ENCODE peak calls at places on chromosomes 5 and 9, in eight cellular contexts. S is CD8-positive, alpha-beta T cell; C is DND-41; Y is hepatocyte; W is esophagus squamous epithelium; V is mammary epithelial cell; L is CD8-positive, alpha-beta memory T cell; B is CD4-positive, CD25-positive, alpha-beta regulatory T cell. Z is an unnamed sample.
A peak's percentile ranks its signal among the peaks of the same experiment; 100 is the strongest.

GRCh38 chr9:121912812-121913627 is 180.1 kb downstream of the TTLL11 start:
- DNase-seq in S (no peak), C (no peak), Y (no peak), W (no peak), V (no peak), L (no peak), B (no peak), Z (peak; percentile 17)

GRCh38 chr9:22808876-22809275 is 362.3 kb downstream of the DMRTA1 start:
- DNase-seq in S (no peak), C (no peak), Y (no peak), W (no peak), V (peak; percentile 10), L (no peak), B (no peak), Z (no peak)

GRCh38 chr9:4787876-4788275 is 4.9 kb upstream of the RCL1 start:
- DNase-seq in S (no peak), C (no peak), Y (no peak), W (no peak), V (peak; percentile 36), L (no peak), B (no peak), Z (no peak)

GRCh38 chr9:71758785-71759184 is 9.5 kb downstream of the CEMIP2 start:
- DNase-seq in S (no peak), C (no peak), Y (peak; percentile 77), W (no peak), V (peak; percentile 67), L (no peak), B (peak; percentile 47), Z (peak; percentile 37)

GRCh38 chr5:140311011-140311467 is 8.1 kb upstream of the PFDN1 start:
- DNase-seq in S (no peak), C (no peak), Y (peak; percentile 78), W (no peak), V (peak; percentile 86), L (no peak), B (no peak), Z (no peak)

GRCh38 chr9:95135756-95136155 is 181.8 kb downstream of the FANCC start:
- DNase-seq in S (no peak), C (no peak), Y (no peak), W (no peak), V (no peak), L (no peak), B (no peak), Z (no peak)

GRCh38 chr5:159101689-159102088 is 2.0 kb upstream of the EBF1 start:
- DNase-seq in S (no peak), C (no peak), Y (no peak), W (no peak), V (no peak), L (no peak), B (no peak), Z (no peak)

GRCh38 chr9:96169488-96169887 is 132.5 kb downstream of the HSD17B3 start:
- DNase-seq in S (no peak), C (no peak), Y (peak; percentile 84), W (no peak), V (no peak), L (no peak), B (no peak), Z (peak; percentile 27)

GRCh38 chr5:126868961-126869451 is 92.1 kb downstream of the LMNB1 start:
- DNase-seq in S (peak; percentile 25), C (no peak), Y (peak; percentile 39), W (no peak), V (peak; percentile 3), L (no peak), B (peak; percentile 48), Z (no peak)

GRCh38 chr5:127409923-127410675 is 107.3 kb upstream of the PRRC1 start:
- DNase-seq in S (no peak), C (no peak), Y (no peak), W (no peak), V (no peak), L (no peak), B (no peak), Z (no peak)

GRCh38 chr9:37464426-37465248 is 613 bp downstream of the ZBTB5 start:
- DNase-seq in S (peak; percentile 60), C (no peak), Y (peak; percentile 91), W (peak; percentile 36), V (peak; percentile 85), L (peak; percentile 78), B (peak; percentile 72), Z (no peak)

GRCh38 chr9:76594764-76595410 is 135.9 kb downstream of the GCNT1 start:
- DNase-seq in S (no peak), C (no peak), Y (no peak), W (no peak), V (no peak), L (no peak), B (no peak), Z (no peak)

GRCh38 chr5:157361865-157362465 is 96.0 kb downstream of the CYFIP2 start:
- DNase-seq in S (no peak), C (no peak), Y (no peak), W (no peak), V (no peak), L (no peak), B (no peak), Z (no peak)

GRCh38 chr5:34490501-34491250 is 165.5 kb upstream of the RAI14 start:
- DNase-seq in S (no peak), C (no peak), Y (no peak), W (no peak), V (no peak), L (no peak), B (no peak), Z (no peak)

GRCh38 chr5:73450041-73450598 is 1.5 kb upstream of the FOXD1 start:
- DNase-seq in S (no peak), C (no peak), Y (no peak), W (no peak), V (no peak), L (no peak), B (no peak), Z (no peak)

GRCh38 chr5:155480731-155481131 is 467.2 kb downstream of the KIF4B start:
- DNase-seq in S (no peak), C (no peak), Y (no peak), W (no peak), V (peak; percentile 12), L (no peak), B (no peak), Z (no peak)

GRCh38 chr5:76691470-76692273 is 24.3 kb upstream of the F2R start:
- DNase-seq in S (no peak), C (no peak), Y (peak; percentile 26), W (no peak), V (no peak), L (no peak), B (no peak), Z (no peak)

GRCh38 chr9:134404376-134405358 is 78.4 kb downstream of the RXRA start:
- DNase-seq in S (no peak), C (no peak), Y (no peak), W (no peak), V (no peak), L (no peak), B (no peak), Z (no peak)

GRCh38 chr5:110536120-110537115 is 190.1 kb downstream of the TMEM232 start:
- DNase-seq in S (no peak), C (no peak), Y (no peak), W (no peak), V (no peak), L (no peak), B (no peak), Z (no peak)

DNA sequence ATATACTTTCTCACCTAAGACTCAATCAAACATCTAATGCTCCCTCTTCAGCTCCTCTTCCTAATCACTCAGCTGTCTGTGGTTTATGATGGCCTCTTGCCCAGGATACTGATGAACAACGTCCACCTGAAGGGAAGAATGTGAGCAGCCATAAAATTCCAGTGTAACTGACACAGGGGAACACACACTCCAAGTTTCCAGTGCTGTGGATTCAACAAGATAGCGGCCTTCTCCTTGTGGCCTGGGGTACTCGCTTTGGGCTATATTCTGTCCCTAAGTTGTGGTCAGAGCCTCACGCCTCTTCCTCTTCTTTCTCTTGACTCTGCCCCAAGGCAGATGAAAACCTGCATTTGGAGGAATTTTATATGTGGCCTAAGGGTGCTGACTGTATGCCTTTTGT is 11.7 kb downstream of the B4GALT1 start:
- DNase-seq in S (no peak), C (no peak), Y (no peak), W (no peak), V (peak; percentile 68), L (no peak), B (no peak), Z (no peak)
- H3K4me1 ChIP-seq in S (peaks cover 87% of the 10 kb centered on the region), C (peaks cover 12% of the 10 kb centered on the region), Y (peaks cover 52% of the 10 kb centered on the region), W (peaks cover 100% of the 10 kb centered on the region), V (peaks cover 74% of the 10 kb centered on the region), L (peaks cover 90% of the 10 kb centered on the region), B (peaks cover 56% of the 10 kb centered on the region), Z (peaks cover 73% of the 10 kb centered on the region)

GRCh38 chr9:92663126-92663525 is 6.8 kb downstream of the IPPK start:
- DNase-seq in S (no peak), C (no peak), Y (no peak), W (no peak), V (no peak), L (no peak), B (no peak), Z (no peak)

GRCh38 chr9:92661761-92662160 is 8.2 kb downstream of the IPPK start:
- DNase-seq in S (no peak), C (no peak), Y (no peak), W (no peak), V (no peak), L (no peak), B (no peak), Z (no peak)

GRCh38 chr9:92665836-92666235 is 4.1 kb downstream of the IPPK start:
- DNase-seq in S (no peak), C (no peak), Y (no peak), W (no peak), V (no peak), L (no peak), B (no peak), Z (no peak)

GRCh38 chr9:92664394-92665152 is 5.4 kb downstream of the IPPK start:
- DNase-seq in S (peak; percentile 13), C (no peak), Y (no peak), W (no peak), V (no peak), L (peak; percentile 69), B (peak; percentile 49), Z (no peak)

GRCh38 chr9:92663951-92664350 is 6.0 kb downstream of the IPPK start:
- DNase-seq in S (no peak), C (no peak), Y (no peak), W (no peak), V (no peak), L (no peak), B (no peak), Z (no peak)
- H3K4me1 ChIP-seq in S (peaks cover 25% of the 10 kb centered on the region), C (peaks cover 17% of the 10 kb centered on the region), Y (peaks cover 7% of the 10 kb centered on the region), W (peaks cover 93% of the 10 kb centered on the region), V (peaks cover 12% of the 10 kb centered on the region), L (peaks cover 27% of the 10 kb centered on the region), B (peaks cover 12% of the 10 kb centered on the region), Z (peaks cover 7% of the 10 kb centered on the region)

GRCh38 chr5:80251636-80252035 is 4.2 kb downstream of the SERINC5 start:
- DNase-seq in S (no peak), C (no peak), Y (no peak), W (no peak), V (peak; percentile 79), L (no peak), B (no peak), Z (peak; percentile 68)
- H3K4me1 ChIP-seq in S (peaks cover 69% of the 10 kb centered on the region), C (peaks cover 48% of the 10 kb centered on the region), Y (peaks cover 36% of the 10 kb centered on the region), W (peaks cover 80% of the 10 kb centered on the region), V (peaks cover 31% of the 10 kb centered on the region), L (peaks cover 66% of the 10 kb centered on the region), B (peaks cover 60% of the 10 kb centered on the region), Z (peaks cover 61% of the 10 kb centered on the region)

DNA sequence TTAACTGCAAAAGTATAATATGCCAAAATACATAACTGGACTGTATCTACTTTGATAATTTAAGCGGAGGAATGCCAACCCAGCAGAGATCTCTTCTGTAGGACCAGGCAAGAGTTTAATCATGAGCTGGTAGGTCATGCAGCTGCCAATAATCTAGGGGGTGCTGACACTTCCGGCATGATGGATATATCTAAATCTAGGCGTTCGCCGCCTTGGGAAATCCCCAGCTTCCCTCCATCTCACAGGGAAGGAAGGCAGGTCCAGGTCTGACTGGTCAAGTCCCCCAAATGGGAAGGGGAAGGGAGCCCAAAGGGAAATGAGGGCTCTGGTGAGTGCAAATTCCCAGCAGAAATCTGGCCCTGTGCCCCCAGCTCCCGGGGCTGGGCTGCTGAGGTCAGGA is 205.7 kb downstream of the GAPVD1 start:
- DNase-seq in S (no peak), C (no peak), Y (no peak), W (no peak), V (no peak), L (no peak), B (no peak), Z (no peak)
- H3K4me1 ChIP-seq in S (no peaks in the 10 kb centered on the region), C (no peaks in the 10 kb centered on the region), Y (peaks cover 9% of the 10 kb centered on the region), W (peaks cover 53% of the 10 kb centered on the region), V (no peaks in the 10 kb centered on the region), L (no peaks in the 10 kb centered on the region), B (no peaks in the 10 kb centered on the region), Z (no peaks in the 10 kb centered on the region)

Z was measured in PC-9.